ENCODE peak calls at places on chromosomes 16 and 17, in nine cellular contexts. R, W, J, K, D, I, L, C and U are unnamed samples.

GRCh38 chr16:6428861-6429260 is 903.8 kb upstream of the RBFOX1 start:
- DNase-seq in K (no peak), J (no peak), L (no peak), R (no peak), D (no peak), W (no peak), I (no peak), C (no peak), U (no peak)

GRCh38 chr16:20901441-20902112 is 1.0 kb downstream of the LYRM1 start:
- DNase-seq in K (peak), R (peak), I (peak), W (peak), D (peak), L (no peak), C (peak), J (peak), U (no peak)

GRCh38 chr16:27951752-27952151 is 111.8 kb downstream of the GSG1L start:
- DNase-seq in D (no peak), W (no peak), R (no peak), L (no peak), J (no peak), K (no peak), C (peak), I (no peak), U (no peak)

GRCh38 chr16:56013962-56014552 is 138.9 kb upstream of the CES5A start:
- DNase-seq in D (no peak), K (peak), W (peak), I (peak), J (peak), L (no peak), C (no peak), R (peak), U (peak)

GRCh38 chr16:69443809-69444611 is 19.6 kb downstream of the CYB5B start:
- DNase-seq in J (peak), D (peak), C (no peak), K (no peak), L (no peak), I (peak), R (no peak), W (no peak), U (no peak)

GRCh38 chr16:56478228-56479049 is 27.1 kb downstream of the OGFOD1 start:
- DNase-seq in K (no peak), J (no peak), D (no peak), L (no peak), R (no peak), C (no peak), I (no peak), W (no peak), U (no peak)

GRCh38 chr16:75279277-75279676 is 27.9 kb upstream of the BCAR1 start:
- DNase-seq in K (no peak), D (no peak), I (no peak), C (no peak), J (no peak), R (no peak), W (no peak), L (no peak), U (no peak)

GRCh38 chr17:68424861-68425260 is 32.4 kb downstream of the WIPI1 start:
- DNase-seq in L (no peak), K (no peak), J (no peak), C (no peak), D (no peak), I (no peak), W (no peak), R (no peak), U (no peak)

GRCh38 chr17:35460354-35460851 is 11.8 kb upstream of the SLFN13 start:
- DNase-seq in C (no peak), J (peak), I (no peak), L (no peak), R (peak), K (peak), W (peak), D (peak), U (no peak)

GRCh38 chr16:26645629-26646028 is 421.1 kb upstream of the C16orf82 start:
- DNase-seq in L (no peak), K (peak), W (peak), R (peak), C (no peak), D (peak), I (no peak), J (no peak), U (peak)

GRCh38 chr17:40466298-40466971 is 23.2 kb downstream of the IGFBP4 start:
- DNase-seq in W (no peak), C (no peak), L (no peak), K (no peak), R (no peak), I (peak), D (no peak), J (no peak), U (no peak)

GRCh38 chr17:17146791-17147406 is 59.2 kb downstream of the PLD6 start:
- DNase-seq in C (peak), L (no peak), K (no peak), J (no peak), W (no peak), D (no peak), R (no peak), I (no peak), U (no peak)

GRCh38 chr17:40307691-40308289 is 1.2 kb upstream of the RARA start:
- DNase-seq in I (no peak), J (peak), K (no peak), W (no peak), L (no peak), C (no peak), D (no peak), R (no peak), U (no peak)

GRCh38 chr16:57178296-57178695 is 7.5 kb downstream of the PSME3IP1 start:
- DNase-seq in C (no peak), K (no peak), D (no peak), R (no peak), J (no peak), I (no peak), L (no peak), W (no peak), U (no peak)

GRCh38 chr17:40113961-40114272 is 7.9 kb upstream of the MSL1 start:
- DNase-seq in J (no peak), C (peak), K (no peak), R (no peak), W (no peak), L (no peak), D (no peak), I (no peak), U (no peak)

GRCh38 chr16:72122916-72123315 is 29.3 kb downstream of the DHX38 start:
- DNase-seq in I (no peak), R (no peak), W (no peak), D (no peak), K (no peak), L (no peak), J (no peak), C (no peak), U (no peak)

GRCh38 chr16:74760007-74760767 is 14.4 kb downstream of the FA2H start:
- DNase-seq in K (no peak), W (no peak), L (peak), C (peak), D (no peak), R (no peak), J (no peak), I (no peak), U (no peak)

GRCh38 chr16:77775911-77776909 is 12.2 kb upstream of the VAT1L start:
- DNase-seq in I (no peak), L (no peak), W (no peak), D (no peak), J (no peak), K (no peak), C (peak), R (no peak), U (no peak)

GRCh38 chr17:75482098-75482943 is 25.9 kb downstream of the TMEM94 start:
- DNase-seq in I (no peak), W (no peak), L (no peak), K (no peak), C (no peak), J (no peak), D (no peak), R (no peak), U (no peak)

GRCh38 chr16:59412275-59412841 is 678.2 kb upstream of the GOT2 start:
- DNase-seq in J (no peak), D (no peak), K (peak), R (no peak), C (peak), I (no peak), L (no peak), W (no peak), U (no peak)

GRCh38 chr16:17970816-17971291 is 365.7 kb downstream of the NPIPA8 start:
- DNase-seq in R (no peak), W (no peak), L (no peak), C (no peak), I (no peak), D (no peak), K (no peak), J (no peak), U (no peak)

GRCh38 chr17:83067718-83068261 is 11.6 kb upstream of the METRNL start:
- DNase-seq in K (peak), I (peak), J (peak), L (no peak), W (no peak), R (no peak), D (peak), C (no peak), U (no peak)

GRCh38 chr17:83068641-83069570 is 10.5 kb upstream of the METRNL start:
- DNase-seq in K (no peak), I (no peak), W (no peak), C (no peak), D (no peak), J (no peak), R (no peak), L (no peak), U (no peak)

GRCh38 chr17:83070800-83071341 is 8.5 kb upstream of the METRNL start:
- DNase-seq in J (no peak), W (no peak), I (no peak), K (no peak), L (no peak), R (no peak), D (no peak), C (no peak), U (no peak)

GRCh38 chr17:83069931-83070374 is 9.5 kb upstream of the METRNL start:
- DNase-seq in R (no peak), D (no peak), W (no peak), L (no peak), I (no peak), K (no peak), J (no peak), C (no peak), U (no peak)

GRCh38 chr17:83069571-83069906 is 9.9 kb upstream of the METRNL start:
- DNase-seq in L (no peak), D (no peak), C (no peak), K (no peak), R (no peak), I (no peak), W (no peak), J (no peak), U (no peak)
- TF ChIP-seq CTCF in L (no peak), D (no peak), C (no peak), K (no peak), R (no peak), I (no peak), W (no peak), J (no peak), U (no peak)

DNA sequence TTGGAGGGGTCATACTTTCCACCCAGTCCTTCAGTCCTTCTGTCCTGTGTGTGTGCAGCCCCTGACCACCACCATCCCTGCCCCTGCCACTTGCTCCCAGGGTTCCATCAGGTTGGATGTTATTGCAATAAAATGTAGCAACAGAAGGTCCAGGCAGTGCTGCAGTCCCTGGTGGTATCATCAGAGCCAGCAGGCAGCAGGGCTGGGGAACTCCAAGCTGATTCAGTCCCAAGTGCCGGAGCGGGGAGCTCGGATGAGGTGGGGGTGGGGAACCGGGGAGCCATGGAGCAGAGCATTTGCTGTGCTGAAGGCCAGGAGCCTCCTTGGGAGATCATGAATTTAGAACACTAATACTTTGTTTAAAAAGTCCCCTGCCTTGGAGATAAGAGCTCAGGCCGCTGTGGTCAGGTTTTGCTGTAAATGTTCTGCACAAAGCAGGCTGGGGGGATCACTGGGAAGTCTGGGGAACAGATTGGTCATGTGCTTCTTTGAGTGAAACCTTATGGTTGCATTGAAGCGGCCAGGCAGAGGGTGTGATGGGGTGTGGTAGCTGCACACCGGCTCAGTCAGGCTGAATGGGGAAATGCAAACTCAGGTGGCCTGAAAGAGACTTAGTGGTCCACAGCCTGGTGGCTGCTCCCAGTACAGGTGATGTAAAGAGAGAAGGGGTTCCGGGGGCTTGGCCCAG is 225.9 kb downstream of the SEC14L1 start:
- DNase-seq in W (no peak), D (peak), J (no peak), R (no peak), L (no peak), C (peak), K (no peak), I (peak), U (no peak)
- TF ChIP-seq CTCF in W (no peak), D (no peak), J (no peak), R (no peak), L (peak), C (no peak), K (peak), I (peak), U (no peak)

GRCh38 chr17:10857976-10858375 is 20.1 kb upstream of the PIRT start:
- DNase-seq in K (no peak), D (no peak), R (no peak), W (no peak), J (no peak), I (no peak), L (no peak), C (no peak), U (no peak)
- TF ChIP-seq CTCF in K (no peak), D (no peak), R (no peak), W (no peak), J (no peak), I (no peak), L (no peak), C (no peak), U (no peak)

GRCh38 chr17:5080591-5080990 is 2.3 kb downstream of the ZFP3 start:
- DNase-seq in J (no peak), W (no peak), L (no peak), K (no peak), I (no peak), D (no peak), C (no peak), R (no peak), U (no peak)

GRCh38 chr17:5077781-5078105 is 524 bp upstream of the ZFP3 start:
- DNase-seq in C (no peak), L (no peak), R (no peak), J (no peak), I (no peak), D (no peak), K (no peak), W (no peak), U (no peak)

GRCh38 chr17:5078106-5079028 is at the start of gene ZFP3:
- DNase-seq in C (peak), D (peak), J (peak), K (peak), W (peak), L (peak), I (peak), R (peak), U (no peak)
- TF ChIP-seq CTCF in C (no peak), D (no peak), J (peak), K (peak), W (no peak), L (peak), I (no peak), R (no peak), U (no peak)